ENCODE peak calls at places on chromosomes 4 and X, in six cellular contexts. L, A, N, J, H and M are unnamed samples.

GRCh38 chr4:173169428-173170209 is 1.0 kb downstream of the GALNT7 start:
- DNase-seq in L (peak; percentile 62), A (no peak), N (peak; percentile 64), J (peak; percentile 86), H (peak; percentile 70), M (peak; percentile 73)

GRCh38 chr4:74547042-74547441 is 102.1 kb downstream of the AREG start:
- DNase-seq in L (no peak), A (no peak), N (no peak), J (no peak), H (no peak), M (no peak)

GRCh38 chr4:2497324-2497723 is 28.4 kb downstream of the RNF4 start:
- DNase-seq in L (no peak), A (no peak), N (no peak), J (no peak), H (no peak), M (no peak)

GRCh38 chrX:45774961-45775360 is 574.3 kb upstream of the DIPK2B start:
- DNase-seq in L (peak; percentile 81), A (no peak), N (no peak), J (no peak), H (no peak), M (no peak)

GRCh38 chrX:39309018-39309620 is 507.9 kb downstream of the MID1IP1 start:
- DNase-seq in L (no peak), A (no peak), N (no peak), J (peak; percentile 16), H (no peak), M (peak; percentile 71)

GRCh38 chrX:66017659-66018170 is 22.2 kb downstream of the VSIG4 start:
- DNase-seq in L (no peak), A (no peak), N (no peak), J (peak; percentile 26), H (no peak), M (no peak)

GRCh38 chrX:1581132-1581531 is 10.3 kb upstream of the AKAP17A start:
- DNase-seq in L (no peak), A (peak; percentile 33), N (peak; percentile 56), J (peak; percentile 63), H (no peak), M (peak; percentile 40)

GRCh38 chr4:67327245-67327860 is 217.9 kb downstream of the CENPC start:
- DNase-seq in L (peak; percentile 42), A (peak; percentile 7), N (peak; percentile 38), J (peak; percentile 72), H (peak; percentile 59), M (peak; percentile 60)

GRCh38 chrX:47651043-47651905 is 911 bp upstream of the ELK1 start:
- DNase-seq in L (no peak), A (no peak), N (no peak), J (no peak), H (no peak), M (no peak)

GRCh38 chr4:15294832-15295231 is 133.0 kb upstream of the C1QTNF7 start:
- DNase-seq in L (no peak), A (no peak), N (no peak), J (peak; percentile 89), H (no peak), M (no peak)

GRCh38 chrX:119132961-119133360 is 5.3 kb upstream of the KIAA1210 start:
- DNase-seq in L (no peak), A (no peak), N (no peak), J (no peak), H (no peak), M (no peak)

GRCh38 chr4:177605252-177605651 is 163.0 kb upstream of the AGA start:
- DNase-seq in L (no peak), A (no peak), N (no peak), J (no peak), H (no peak), M (no peak)

GRCh38 chrX:12950851-12951589 is 23.9 kb upstream of the TMSB4X start:
- DNase-seq in L (no peak), A (no peak), N (peak; percentile 83), J (peak; percentile 65), H (no peak), M (no peak)

GRCh38 chr4:95141376-95141775 is 383.6 kb downstream of the BMPR1B start:
- DNase-seq in L (no peak), A (no peak), N (no peak), J (no peak), H (no peak), M (no peak)

GRCh38 chr4:176814770-176815169 is 22.0 kb upstream of the VEGFC start:
- DNase-seq in L (peak; percentile 87), A (no peak), N (no peak), J (no peak), H (no peak), M (no peak)

GRCh38 chr4:101356928-101357327 is 9.6 kb upstream of the PPP3CA start:
- DNase-seq in L (peak; percentile 95), A (no peak), N (no peak), J (peak; percentile 69), H (no peak), M (peak; percentile 73)

GRCh38 chr4:112073201-112073600 is 72.1 kb upstream of the FAM241A start:
- DNase-seq in L (no peak), A (no peak), N (no peak), J (no peak), H (no peak), M (no peak)

GRCh38 chrX:150324035-150324728 is 38.9 kb upstream of the MAMLD1 start:
- DNase-seq in L (peak; percentile 94), A (no peak), N (no peak), J (peak; percentile 48), H (no peak), M (peak; percentile 89)

GRCh38 chr4:37648084-37648817 is 37.9 kb downstream of the RELL1 start:
- DNase-seq in L (peak; percentile 96), A (peak; percentile 31), N (peak; percentile 60), J (peak; percentile 93), H (no peak), M (peak; percentile 97)

GRCh38 chr4:102345795-102346100 is 466 bp upstream of the SLC39A8 start:
- DNase-seq in L (no peak), A (no peak), N (no peak), J (no peak), H (no peak), M (no peak)

GRCh38 chr4:171484681-171485080 is 328.5 kb upstream of the GALNTL6 start:
- DNase-seq in L (no peak), A (no peak), N (no peak), J (no peak), H (no peak), M (no peak)

GRCh38 chrX:38154818-38155217 is 65.9 kb downstream of the SRPX start:
- DNase-seq in L (no peak), A (no peak), N (no peak), J (no peak), H (no peak), M (no peak)

GRCh38 chr4:17561195-17561909 is 15.6 kb upstream of the LAP3 start:
- DNase-seq in L (peak; percentile 79), A (no peak), N (no peak), J (no peak), H (no peak), M (no peak)

GRCh38 chrX:82081027-82081426 is 879.1 kb downstream of the SH3BGRL start:
- DNase-seq in L (no peak), A (no peak), N (no peak), J (peak; percentile 27), H (peak; percentile 0), M (no peak)

GRCh38 chrX:13923845-13924244 is 105.8 kb downstream of the GEMIN8 start:
- DNase-seq in L (no peak), A (no peak), N (no peak), J (no peak), H (no peak), M (no peak)

GRCh38 chr4:91963489-91963888 is 340.3 kb upstream of the GRID2 start:
- DNase-seq in L (peak; percentile 72), A (no peak), N (no peak), J (no peak), H (no peak), M (peak; percentile 31)

GRCh38 chr4:6271701-6272465 is 2.2 kb downstream of the WFS1 start:
- DNase-seq in L (no peak), A (no peak), N (no peak), J (no peak), H (no peak), M (no peak)
- H2BK120ac ChIP-seq in L (peak overlapping the region; percentile 37), A (no peak overlapping the region), N (no peak overlapping the region), J (no peak overlapping the region), H (no peak overlapping the region), M (no peak overlapping the region)

GRCh38 chr4:8268211-8268610 is 1.3 kb upstream of the HTRA3 start:
- DNase-seq in L (no peak), A (no peak), N (no peak), J (no peak), H (no peak), M (no peak)

GRCh38 chr4:8270418-8270771 is 841 bp downstream of the HTRA3 start:
- DNase-seq in L (no peak), A (no peak), N (no peak), J (no peak), H (no peak), M (no peak)

GRCh38 chr4:8269535-8270417 is at the start of gene HTRA3:
- DNase-seq in L (peak; percentile 31), A (no peak), N (peak; percentile 68), J (peak; percentile 72), H (peak; percentile 39), M (peak; percentile 70)

GRCh38 chr4:8267077-8267476 is 2.5 kb upstream of the HTRA3 start:
- DNase-seq in L (peak; percentile 33), A (peak; percentile 54), N (peak; percentile 80), J (peak; percentile 65), H (peak; percentile 35), M (peak; percentile 67)

DNA sequence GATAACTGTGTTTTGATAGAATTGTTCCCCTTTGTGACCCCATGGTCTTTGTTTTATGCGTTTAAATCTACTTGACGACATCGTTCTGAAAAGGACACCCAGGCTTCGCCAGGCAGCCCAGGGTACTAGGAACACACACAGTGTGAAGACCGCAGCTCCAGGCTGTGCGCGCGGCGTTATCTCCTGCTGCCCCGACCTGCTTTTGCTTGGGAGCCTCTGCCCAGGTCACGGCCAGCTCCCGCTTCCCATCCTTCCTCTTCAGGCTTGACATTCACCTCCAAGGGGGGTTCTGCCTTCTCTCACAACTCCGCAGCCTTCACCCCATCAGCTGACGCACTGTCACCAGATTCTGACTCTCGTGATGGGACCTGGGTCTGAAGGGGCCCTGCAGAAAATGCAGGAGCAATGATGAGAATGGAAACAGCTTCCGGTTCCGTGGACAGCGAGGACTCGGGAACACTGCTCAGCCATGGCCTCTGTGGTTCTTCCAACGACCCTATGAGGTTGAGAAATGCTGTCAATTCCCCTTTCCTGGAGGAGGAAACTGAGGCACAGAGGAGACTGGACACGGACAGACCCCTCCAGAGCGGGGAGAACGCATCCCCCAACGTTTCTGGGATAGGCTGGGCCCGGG is 536 bp upstream of the HTRA3 start:
- DNase-seq in L (no peak), A (no peak), N (no peak), J (no peak), H (no peak), M (no peak)
- H3K9ac ChIP-seq in L (peak overlapping the region; percentile 33), A (no peak overlapping the region), N (no peak overlapping the region), J (peak overlapping the region; percentile 67), H (no peak overlapping the region), M (peak overlapping the region; percentile 85)

DNA sequence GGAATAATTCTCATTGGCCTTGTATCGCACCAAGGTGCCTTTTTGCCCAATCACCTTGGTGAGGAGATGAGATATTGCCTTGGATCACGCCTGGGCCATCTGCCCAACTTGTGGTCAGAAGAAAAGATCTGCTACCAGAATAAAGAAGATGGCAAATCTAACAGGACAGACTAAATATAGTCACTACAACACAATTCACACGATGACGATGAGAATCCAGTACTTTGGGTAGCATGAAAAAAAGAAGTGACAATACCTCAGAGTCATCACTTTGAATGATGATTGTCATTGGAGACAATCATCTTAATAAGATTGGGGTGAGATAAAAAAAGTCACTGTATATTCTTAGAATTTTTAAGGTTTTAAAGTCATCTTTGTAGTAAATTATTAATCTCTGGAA is 7.3 kb upstream of the MSL3 start:
- DNase-seq in L (no peak), A (no peak), N (no peak), J (no peak), H (no peak), M (no peak)
- H3K4ac ChIP-seq in L (no peak overlapping the region), A (no peak overlapping the region), N (no peak overlapping the region), J (no peak overlapping the region), H (no peak overlapping the region), M (no peak overlapping the region)

GRCh38 chrX:134622813-134623185 is 35.5 kb downstream of the PLAC1 start:
- DNase-seq in L (no peak), A (no peak), N (no peak), J (peak; percentile 29), H (no peak), M (no peak)
- H2BK120ac ChIP-seq in L (peak overlapping the region; percentile 89), A (no peak overlapping the region), N (no peak overlapping the region), J (no peak overlapping the region), H (no peak overlapping the region), M (peak overlapping the region; percentile 5)